ENCODE peak calls at places on chromosomes 11 and 22, in nine cellular contexts. One of them, this sample, is unnamed.

GRCh38 chr11:105432241-105432995 is 177.5 kb upstream of the GRIA4 start:
- DNase-seq in small intestine: no peak
- DNase-seq in stimulated activated CD4-positive, alpha-beta T cell treated with anti-CD3 and anti-CD28 coated beads, TNF-alpha, amount 100 ng/mL, for 48 hours: no peak
- DNase-seq in pulmonary artery endothelial cell: no peak
- DNase-seq in A172: no peak
- DNase-seq in IMR-90: no peak
- DNase-seq in posterior cingulate gyrus: no peak
- DNase-seq in non-pigmented ciliary epithelial cell: no peak
- DNase-seq in epithelial cell of esophagus: no peak
- DNase-seq in this sample: no peak

GRCh38 chr11:29214833-29215232 is 802.0 kb downstream of the KCNA4 start:
- DNase-seq in posterior cingulate gyrus: no peak
- DNase-seq in A172: no peak
- DNase-seq in IMR-90: peak
- DNase-seq in pulmonary artery endothelial cell: no peak
- DNase-seq in epithelial cell of esophagus: peak
- DNase-seq in non-pigmented ciliary epithelial cell: no peak
- DNase-seq in stimulated activated CD4-positive, alpha-beta T cell treated with anti-CD3 and anti-CD28 coated beads, TNF-alpha, amount 100 ng/mL, for 48 hours: no peak
- DNase-seq in small intestine: no peak
- DNase-seq in this sample: no peak

GRCh38 chr11:7270233-7270760 is 18.6 kb downstream of the SYT9 start:
- DNase-seq in stimulated activated CD4-positive, alpha-beta T cell treated with anti-CD3 and anti-CD28 coated beads, TNF-alpha, amount 100 ng/mL, for 48 hours: no peak
- DNase-seq in epithelial cell of esophagus: no peak
- DNase-seq in A172: no peak
- DNase-seq in posterior cingulate gyrus: no peak
- DNase-seq in non-pigmented ciliary epithelial cell: no peak
- DNase-seq in small intestine: no peak
- DNase-seq in pulmonary artery endothelial cell: no peak
- DNase-seq in IMR-90: no peak
- DNase-seq in this sample: no peak

GRCh38 chr11:9754041-9754471 is 90.2 kb downstream of the SWAP70 start:
- DNase-seq in small intestine: no peak
- DNase-seq in epithelial cell of esophagus: peak
- DNase-seq in A172: no peak
- DNase-seq in non-pigmented ciliary epithelial cell: no peak
- DNase-seq in IMR-90: no peak
- DNase-seq in posterior cingulate gyrus: no peak
- DNase-seq in stimulated activated CD4-positive, alpha-beta T cell treated with anti-CD3 and anti-CD28 coated beads, TNF-alpha, amount 100 ng/mL, for 48 hours: no peak
- DNase-seq in pulmonary artery endothelial cell: no peak
- DNase-seq in this sample: no peak

GRCh38 chr11:72735495-72736027 is 16.6 kb downstream of the ARAP1 start:
- DNase-seq in non-pigmented ciliary epithelial cell: no peak
- DNase-seq in IMR-90: peak
- DNase-seq in pulmonary artery endothelial cell: peak
- DNase-seq in stimulated activated CD4-positive, alpha-beta T cell treated with anti-CD3 and anti-CD28 coated beads, TNF-alpha, amount 100 ng/mL, for 48 hours: no peak
- DNase-seq in epithelial cell of esophagus: peak
- DNase-seq in small intestine: no peak
- DNase-seq in A172: peak
- DNase-seq in posterior cingulate gyrus: no peak
- DNase-seq in this sample: no peak

GRCh38 chr11:72241290-72241781 is 2.6 kb downstream of the PHOX2A start:
- DNase-seq in IMR-90: no peak
- DNase-seq in posterior cingulate gyrus: no peak
- DNase-seq in stimulated activated CD4-positive, alpha-beta T cell treated with anti-CD3 and anti-CD28 coated beads, TNF-alpha, amount 100 ng/mL, for 48 hours: no peak
- DNase-seq in small intestine: no peak
- DNase-seq in A172: no peak
- DNase-seq in non-pigmented ciliary epithelial cell: no peak
- DNase-seq in pulmonary artery endothelial cell: no peak
- DNase-seq in epithelial cell of esophagus: no peak
- DNase-seq in this sample: no peak

GRCh38 chr22:28023036-28023435 is 104.0 kb upstream of the PITPNB start:
- DNase-seq in pulmonary artery endothelial cell: no peak
- DNase-seq in posterior cingulate gyrus: no peak
- DNase-seq in small intestine: no peak
- DNase-seq in non-pigmented ciliary epithelial cell: no peak
- DNase-seq in stimulated activated CD4-positive, alpha-beta T cell treated with anti-CD3 and anti-CD28 coated beads, TNF-alpha, amount 100 ng/mL, for 48 hours: no peak
- DNase-seq in A172: no peak
- DNase-seq in epithelial cell of esophagus: no peak
- DNase-seq in IMR-90: no peak
- DNase-seq in this sample: no peak

GRCh38 chr11:114279778-114280532 is 16.2 kb upstream of the NNMT start:
- DNase-seq in A172: peak
- DNase-seq in IMR-90: peak
- DNase-seq in posterior cingulate gyrus: no peak
- DNase-seq in pulmonary artery endothelial cell: no peak
- DNase-seq in non-pigmented ciliary epithelial cell: no peak
- DNase-seq in small intestine: no peak
- DNase-seq in epithelial cell of esophagus: peak
- DNase-seq in stimulated activated CD4-positive, alpha-beta T cell treated with anti-CD3 and anti-CD28 coated beads, TNF-alpha, amount 100 ng/mL, for 48 hours: no peak
- DNase-seq in this sample: no peak

GRCh38 chr11:15830730-15831443 is 525.5 kb downstream of the SOX6 start:
- DNase-seq in non-pigmented ciliary epithelial cell: no peak
- DNase-seq in epithelial cell of esophagus: no peak
- DNase-seq in IMR-90: no peak
- DNase-seq in posterior cingulate gyrus: no peak
- DNase-seq in small intestine: no peak
- DNase-seq in stimulated activated CD4-positive, alpha-beta T cell treated with anti-CD3 and anti-CD28 coated beads, TNF-alpha, amount 100 ng/mL, for 48 hours: no peak
- DNase-seq in pulmonary artery endothelial cell: no peak
- DNase-seq in A172: no peak
- DNase-seq in this sample: no peak

GRCh38 chr11:59069082-59069481 is 17.0 kb upstream of the GLYATL1B start:
- DNase-seq in small intestine: no peak
- DNase-seq in pulmonary artery endothelial cell: no peak
- DNase-seq in A172: no peak
- DNase-seq in posterior cingulate gyrus: no peak
- DNase-seq in non-pigmented ciliary epithelial cell: no peak
- DNase-seq in stimulated activated CD4-positive, alpha-beta T cell treated with anti-CD3 and anti-CD28 coated beads, TNF-alpha, amount 100 ng/mL, for 48 hours: no peak
- DNase-seq in IMR-90: peak
- DNase-seq in epithelial cell of esophagus: peak
- DNase-seq in this sample: no peak

GRCh38 chr11:1862588-1863351 is 9.9 kb downstream of the LSP1 start:
- DNase-seq in A172: peak
- DNase-seq in pulmonary artery endothelial cell: no peak
- DNase-seq in small intestine: no peak
- DNase-seq in IMR-90: no peak
- DNase-seq in non-pigmented ciliary epithelial cell: no peak
- DNase-seq in epithelial cell of esophagus: no peak
- DNase-seq in stimulated activated CD4-positive, alpha-beta T cell treated with anti-CD3 and anti-CD28 coated beads, TNF-alpha, amount 100 ng/mL, for 48 hours: no peak
- DNase-seq in posterior cingulate gyrus: no peak
- DNase-seq in this sample: no peak

GRCh38 chr11:623999-624704 is 603 bp downstream of the CDHR5 start:
- DNase-seq in epithelial cell of esophagus: peak
- DNase-seq in pulmonary artery endothelial cell: no peak
- DNase-seq in A172: peak
- DNase-seq in small intestine: peak
- DNase-seq in stimulated activated CD4-positive, alpha-beta T cell treated with anti-CD3 and anti-CD28 coated beads, TNF-alpha, amount 100 ng/mL, for 48 hours: no peak
- DNase-seq in IMR-90: no peak
- DNase-seq in posterior cingulate gyrus: no peak
- DNase-seq in non-pigmented ciliary epithelial cell: no peak
- DNase-seq in this sample: no peak

GRCh38 chr11:2811206-2812091 is 74.1 kb downstream of the CDKN1C start:
- DNase-seq in A172: no peak
- DNase-seq in epithelial cell of esophagus: no peak
- DNase-seq in non-pigmented ciliary epithelial cell: no peak
- DNase-seq in IMR-90: no peak
- DNase-seq in pulmonary artery endothelial cell: no peak
- DNase-seq in stimulated activated CD4-positive, alpha-beta T cell treated with anti-CD3 and anti-CD28 coated beads, TNF-alpha, amount 100 ng/mL, for 48 hours: no peak
- DNase-seq in small intestine: no peak
- DNase-seq in posterior cingulate gyrus: no peak
- DNase-seq in this sample: no peak

GRCh38 chr11:36016263-36016662 is 72.4 kb downstream of the LDLRAD3 start:
- DNase-seq in pulmonary artery endothelial cell: no peak
- DNase-seq in posterior cingulate gyrus: no peak
- DNase-seq in A172: no peak
- DNase-seq in IMR-90: no peak
- DNase-seq in stimulated activated CD4-positive, alpha-beta T cell treated with anti-CD3 and anti-CD28 coated beads, TNF-alpha, amount 100 ng/mL, for 48 hours: no peak
- DNase-seq in non-pigmented ciliary epithelial cell: no peak
- DNase-seq in small intestine: no peak
- DNase-seq in epithelial cell of esophagus: no peak
- DNase-seq in this sample: no peak

GRCh38 chr11:65491163-65491465 is 7.7 kb upstream of the MALAT1 start:
- DNase-seq in posterior cingulate gyrus: no peak
- DNase-seq in small intestine: no peak
- DNase-seq in pulmonary artery endothelial cell: no peak
- DNase-seq in A172: no peak
- DNase-seq in epithelial cell of esophagus: no peak
- DNase-seq in stimulated activated CD4-positive, alpha-beta T cell treated with anti-CD3 and anti-CD28 coated beads, TNF-alpha, amount 100 ng/mL, for 48 hours: no peak
- DNase-seq in IMR-90: no peak
- DNase-seq in non-pigmented ciliary epithelial cell: no peak
- DNase-seq in this sample: no peak

GRCh38 chr11:10792385-10793068 is 16.2 kb downstream of the EIF4G2 start:
- DNase-seq in small intestine: peak
- DNase-seq in stimulated activated CD4-positive, alpha-beta T cell treated with anti-CD3 and anti-CD28 coated beads, TNF-alpha, amount 100 ng/mL, for 48 hours: peak
- DNase-seq in IMR-90: peak
- DNase-seq in epithelial cell of esophagus: peak
- DNase-seq in non-pigmented ciliary epithelial cell: no peak
- DNase-seq in posterior cingulate gyrus: peak
- DNase-seq in A172: peak
- DNase-seq in pulmonary artery endothelial cell: no peak
- DNase-seq in this sample: peak

GRCh38 chr11:126900349-126900748 is 100.2 kb downstream of the KIRREL3 start:
- DNase-seq in posterior cingulate gyrus: no peak
- DNase-seq in non-pigmented ciliary epithelial cell: no peak
- DNase-seq in small intestine: no peak
- DNase-seq in epithelial cell of esophagus: no peak
- DNase-seq in IMR-90: no peak
- DNase-seq in stimulated activated CD4-positive, alpha-beta T cell treated with anti-CD3 and anti-CD28 coated beads, TNF-alpha, amount 100 ng/mL, for 48 hours: no peak
- DNase-seq in pulmonary artery endothelial cell: no peak
- DNase-seq in A172: no peak
- DNase-seq in this sample: no peak

GRCh38 chr11:76206327-76207081 is at the start of gene WNT11:
- DNase-seq in A172: no peak
- DNase-seq in posterior cingulate gyrus: no peak
- DNase-seq in epithelial cell of esophagus: peak
- DNase-seq in IMR-90: no peak
- DNase-seq in non-pigmented ciliary epithelial cell: no peak
- DNase-seq in stimulated activated CD4-positive, alpha-beta T cell treated with anti-CD3 and anti-CD28 coated beads, TNF-alpha, amount 100 ng/mL, for 48 hours: no peak
- DNase-seq in pulmonary artery endothelial cell: no peak
- DNase-seq in small intestine: peak
- DNase-seq in this sample: no peak

GRCh38 chr11:12680246-12680939 is 6.2 kb downstream of the TEAD1 start:
- DNase-seq in posterior cingulate gyrus: peak
- DNase-seq in small intestine: peak
- DNase-seq in stimulated activated CD4-positive, alpha-beta T cell treated with anti-CD3 and anti-CD28 coated beads, TNF-alpha, amount 100 ng/mL, for 48 hours: no peak
- DNase-seq in IMR-90: peak
- DNase-seq in non-pigmented ciliary epithelial cell: peak
- DNase-seq in epithelial cell of esophagus: peak
- DNase-seq in A172: peak
- DNase-seq in pulmonary artery endothelial cell: no peak
- DNase-seq in this sample: no peak

GRCh38 chr22:48754611-48755331 is 1072.9 kb downstream of the BRD1 start:
- DNase-seq in A172: no peak
- DNase-seq in epithelial cell of esophagus: no peak
- DNase-seq in stimulated activated CD4-positive, alpha-beta T cell treated with anti-CD3 and anti-CD28 coated beads, TNF-alpha, amount 100 ng/mL, for 48 hours: no peak
- DNase-seq in posterior cingulate gyrus: no peak
- DNase-seq in IMR-90: no peak
- DNase-seq in small intestine: no peak
- DNase-seq in pulmonary artery endothelial cell: no peak
- DNase-seq in non-pigmented ciliary epithelial cell: no peak
- DNase-seq in this sample: no peak

GRCh38 chr11:119206512-119207299 is 567 bp downstream of the CBL start:
- DNase-seq in IMR-90: no peak
- DNase-seq in A172: no peak
- DNase-seq in posterior cingulate gyrus: peak
- DNase-seq in stimulated activated CD4-positive, alpha-beta T cell treated with anti-CD3 and anti-CD28 coated beads, TNF-alpha, amount 100 ng/mL, for 48 hours: peak
- DNase-seq in non-pigmented ciliary epithelial cell: no peak
- DNase-seq in epithelial cell of esophagus: peak
- DNase-seq in small intestine: peak
- DNase-seq in pulmonary artery endothelial cell: no peak
- DNase-seq in this sample: peak

GRCh38 chr11:117145393-117145761 is 1.3 kb downstream of the PAFAH1B2 start:
- DNase-seq in pulmonary artery endothelial cell: peak
- DNase-seq in IMR-90: peak
- DNase-seq in small intestine: no peak
- DNase-seq in A172: peak
- DNase-seq in posterior cingulate gyrus: no peak
- DNase-seq in non-pigmented ciliary epithelial cell: no peak
- DNase-seq in epithelial cell of esophagus: peak
- DNase-seq in stimulated activated CD4-positive, alpha-beta T cell treated with anti-CD3 and anti-CD28 coated beads, TNF-alpha, amount 100 ng/mL, for 48 hours: peak
- DNase-seq in this sample: no peak

GRCh38 chr11:449889-450808 is at the start of gene PTDSS2:
- DNase-seq in posterior cingulate gyrus: peak
- DNase-seq in non-pigmented ciliary epithelial cell: peak
- DNase-seq in pulmonary artery endothelial cell: peak
- DNase-seq in A172: peak
- DNase-seq in stimulated activated CD4-positive, alpha-beta T cell treated with anti-CD3 and anti-CD28 coated beads, TNF-alpha, amount 100 ng/mL, for 48 hours: peak
- DNase-seq in IMR-90: peak
- DNase-seq in epithelial cell of esophagus: peak
- DNase-seq in small intestine: peak
- DNase-seq in this sample: peak

GRCh38 chr11:118898400-118899295 is 15.0 kb downstream of the CXCR5 start:
- DNase-seq in small intestine: no peak
- DNase-seq in posterior cingulate gyrus: no peak
- DNase-seq in epithelial cell of esophagus: no peak
- DNase-seq in A172: no peak
- DNase-seq in stimulated activated CD4-positive, alpha-beta T cell treated with anti-CD3 and anti-CD28 coated beads, TNF-alpha, amount 100 ng/mL, for 48 hours: no peak
- DNase-seq in pulmonary artery endothelial cell: no peak
- DNase-seq in IMR-90: no peak
- DNase-seq in non-pigmented ciliary epithelial cell: no peak
- DNase-seq in this sample: no peak

GRCh38 chr11:72732329-72732728 is 19.9 kb downstream of the ARAP1 start:
- DNase-seq in epithelial cell of esophagus: no peak
- DNase-seq in posterior cingulate gyrus: peak
- DNase-seq in IMR-90: no peak
- DNase-seq in stimulated activated CD4-positive, alpha-beta T cell treated with anti-CD3 and anti-CD28 coated beads, TNF-alpha, amount 100 ng/mL, for 48 hours: no peak
- DNase-seq in small intestine: no peak
- DNase-seq in A172: no peak
- DNase-seq in non-pigmented ciliary epithelial cell: no peak
- DNase-seq in pulmonary artery endothelial cell: no peak
- DNase-seq in this sample: no peak

GRCh38 chr11:63710476-63711217 is 29.3 kb downstream of the RTN3 start:
- DNase-seq in A172: peak
- DNase-seq in epithelial cell of esophagus: no peak
- DNase-seq in stimulated activated CD4-positive, alpha-beta T cell treated with anti-CD3 and anti-CD28 coated beads, TNF-alpha, amount 100 ng/mL, for 48 hours: no peak
- DNase-seq in non-pigmented ciliary epithelial cell: peak
- DNase-seq in IMR-90: peak
- DNase-seq in posterior cingulate gyrus: no peak
- DNase-seq in small intestine: peak
- DNase-seq in pulmonary artery endothelial cell: no peak
- DNase-seq in this sample: no peak

GRCh38 chr11:125625225-125625593 is 246 bp downstream of the CHEK1 start:
- DNase-seq in small intestine: no peak
- DNase-seq in pulmonary artery endothelial cell: no peak
- DNase-seq in A172: no peak
- DNase-seq in IMR-90: no peak
- DNase-seq in non-pigmented ciliary epithelial cell: no peak
- DNase-seq in stimulated activated CD4-positive, alpha-beta T cell treated with anti-CD3 and anti-CD28 coated beads, TNF-alpha, amount 100 ng/mL, for 48 hours: no peak
- DNase-seq in posterior cingulate gyrus: no peak
- DNase-seq in epithelial cell of esophagus: no peak
- DNase-seq in this sample: no peak

GRCh38 chr22:32916025-32916424 is 114.5 kb downstream of the TIMP3 start:
- DNase-seq in stimulated activated CD4-positive, alpha-beta T cell treated with anti-CD3 and anti-CD28 coated beads, TNF-alpha, amount 100 ng/mL, for 48 hours: no peak
- DNase-seq in pulmonary artery endothelial cell: no peak
- DNase-seq in A172: peak
- DNase-seq in IMR-90: no peak
- DNase-seq in small intestine: no peak
- DNase-seq in posterior cingulate gyrus: no peak
- DNase-seq in epithelial cell of esophagus: no peak
- DNase-seq in non-pigmented ciliary epithelial cell: no peak
- DNase-seq in this sample: no peak

GRCh38 chr11:120674537-120674936 is 163.0 kb downstream of the GRIK4 start:
- DNase-seq in non-pigmented ciliary epithelial cell: no peak
- DNase-seq in pulmonary artery endothelial cell: no peak
- DNase-seq in posterior cingulate gyrus: no peak
- DNase-seq in IMR-90: peak
- DNase-seq in epithelial cell of esophagus: no peak
- DNase-seq in A172: peak
- DNase-seq in small intestine: peak
- DNase-seq in stimulated activated CD4-positive, alpha-beta T cell treated with anti-CD3 and anti-CD28 coated beads, TNF-alpha, amount 100 ng/mL, for 48 hours: no peak
- DNase-seq in this sample: no peak

GRCh38 chr11:82557274-82557673 is 176.4 kb downstream of the FAM181B start:
- DNase-seq in IMR-90: no peak
- DNase-seq in pulmonary artery endothelial cell: no peak
- DNase-seq in posterior cingulate gyrus: no peak
- DNase-seq in epithelial cell of esophagus: no peak
- DNase-seq in non-pigmented ciliary epithelial cell: no peak
- DNase-seq in stimulated activated CD4-positive, alpha-beta T cell treated with anti-CD3 and anti-CD28 coated beads, TNF-alpha, amount 100 ng/mL, for 48 hours: no peak
- DNase-seq in A172: no peak
- DNase-seq in small intestine: no peak
- DNase-seq in this sample: no peak

GRCh38 chr11:65116370-65117205 is 913 bp downstream of the ZNHIT2 start:
- DNase-seq in posterior cingulate gyrus: no peak
- DNase-seq in epithelial cell of esophagus: peak
- DNase-seq in A172: no peak
- DNase-seq in small intestine: peak
- DNase-seq in pulmonary artery endothelial cell: no peak
- DNase-seq in stimulated activated CD4-positive, alpha-beta T cell treated with anti-CD3 and anti-CD28 coated beads, TNF-alpha, amount 100 ng/mL, for 48 hours: peak
- DNase-seq in non-pigmented ciliary epithelial cell: no peak
- DNase-seq in IMR-90: peak
- DNase-seq in this sample: peak

This sample was measured in stimulated activated CD8-positive, alpha-beta memory T cell treated with anti-CD3 and anti-CD28 coated beads, Interleukin-4, amount 100 ng/mL, for 24 hours.